ENCODE peak calls at places on chromosomes 16 and 17, in four cellular contexts. V is Daoy, B is WTC11, X is nucleus accumbens. Z is an unnamed sample.
A peak's percentile ranks its signal among the peaks of the same experiment; 100 is the strongest.

GRCh38 chr17:70855401-70856054 is 686.2 kb downstream of the KCNJ2 start:
- DNase-seq in V (no peak), B (no peak), X (no peak), Z (no peak)

GRCh38 chr17:53278466-53278865 is 544.3 kb upstream of the KIF2B start:
- DNase-seq in V (no peak), B (no peak), X (no peak), Z (no peak)

GRCh38 chr17:39757931-39758873 is 20.5 kb downstream of the GRB7 start:
- DNase-seq in V (peak; percentile 56), B (no peak), X (no peak), Z (no peak)

GRCh38 chr16:86584726-86585721 is 6.7 kb downstream of the FOXL1 start:
- DNase-seq in V (peak; percentile 76), B (no peak), X (no peak), Z (no peak)

GRCh38 chr16:80875616-80876015 is 71.2 kb upstream of the CDYL2 start:
- DNase-seq in V (no peak), B (no peak), X (no peak), Z (no peak)

GRCh38 chr17:28326114-28326513 is 7.1 kb downstream of the TMEM97 start:
- DNase-seq in V (no peak), B (no peak), X (no peak), Z (no peak)

GRCh38 chr17:39663688-39664580 is 1.2 kb upstream of the TCAP start:
- DNase-seq in V (peak; percentile 62), B (peak; percentile 76), X (no peak), Z (no peak)

GRCh38 chr17:49699967-49700575 is 7.7 kb downstream of the SLC35B1 start:
- DNase-seq in V (no peak), B (no peak), X (no peak), Z (no peak)

GRCh38 chr17:8944748-8945147 is 20.8 kb downstream of the PIK3R5 start:
- DNase-seq in V (no peak), B (no peak), X (no peak), Z (no peak)

GRCh38 chr16:78655481-78656114 is 556.1 kb downstream of the WWOX start:
- DNase-seq in V (no peak), B (no peak), X (no peak), Z (no peak)